ENCODE peak calls at places on chromosomes 11 and 22, in six cellular contexts. One of them, this sample, is unnamed.

GRCh38 chr11:129620705-129621104 is 194.9 kb upstream of the TMEM45B start:
- DNase-seq in H1: no peak
- DNase-seq in HCT116: no peak
- DNase-seq in GM12878: no peak
- DNase-seq in HepG2: no peak
- DNase-seq in K562: no peak
- DNase-seq in this sample: no peak

GRCh38 chr11:33652407-33652806 is 48.2 kb downstream of the C11orf91 start:
- DNase-seq in H1: no peak
- DNase-seq in HCT116: no peak
- DNase-seq in GM12878: no peak
- DNase-seq in HepG2: no peak
- DNase-seq in K562: no peak
- DNase-seq in this sample: no peak

GRCh38 chr11:61489833-61490585 is 18.5 kb upstream of the LRRC10B start:
- DNase-seq in H1: peak
- DNase-seq in HCT116: no peak
- DNase-seq in GM12878: no peak
- DNase-seq in HepG2: peak
- DNase-seq in K562: peak
- DNase-seq in this sample: no peak

GRCh38 chr11:76891285-76891684 is 30.6 kb downstream of the ACER3 start:
- DNase-seq in H1: no peak
- DNase-seq in HCT116: no peak
- DNase-seq in GM12878: no peak
- DNase-seq in HepG2: no peak
- DNase-seq in K562: no peak
- DNase-seq in this sample: peak

GRCh38 chr11:7657306-7658025 is 15.8 kb downstream of the CYB5R2 start:
- DNase-seq in H1: peak
- DNase-seq in HCT116: peak
- DNase-seq in GM12878: no peak
- DNase-seq in HepG2: peak
- DNase-seq in K562: peak
- DNase-seq in this sample: peak

GRCh38 chr11:2294340-2295290 is 7.1 kb downstream of the C11orf21 start:
- DNase-seq in H1: peak
- DNase-seq in HCT116: no peak
- DNase-seq in GM12878: no peak
- DNase-seq in HepG2: no peak
- DNase-seq in K562: no peak
- DNase-seq in this sample: no peak

GRCh38 chr11:114152785-114153184 is 93.3 kb downstream of the ZBTB16 start:
- DNase-seq in H1: no peak
- DNase-seq in HCT116: no peak
- DNase-seq in GM12878: no peak
- DNase-seq in HepG2: no peak
- DNase-seq in K562: no peak
- DNase-seq in this sample: no peak

GRCh38 chr22:19514831-19515565 is 9.2 kb downstream of the CLDN5 start:
- DNase-seq in H1: no peak
- DNase-seq in HCT116: no peak
- DNase-seq in GM12878: no peak
- DNase-seq in HepG2: no peak
- DNase-seq in K562: no peak
- DNase-seq in this sample: no peak

GRCh38 chr11:67373916-67374570 is 645 bp upstream of the CLCF1 start:
- DNase-seq in H1: peak
- DNase-seq in HCT116: peak
- DNase-seq in GM12878: no peak
- DNase-seq in HepG2: peak
- DNase-seq in K562: peak
- DNase-seq in this sample: peak
- TF ChIP-seq POLR2A in H1: no peak
- TF ChIP-seq POLR2A in HCT116: peak
- TF ChIP-seq POLR2A in GM12878: no peak
- TF ChIP-seq POLR2A in HepG2: no peak
- TF ChIP-seq POLR2A in K562: peak
- TF ChIP-seq POLR2A in this sample: peak

GRCh38 chr11:84722583-84723108 is 904.5 kb downstream of the DLG2 start:
- DNase-seq in H1: no peak
- DNase-seq in HCT116: no peak
- DNase-seq in GM12878: no peak
- DNase-seq in HepG2: no peak
- DNase-seq in K562: no peak
- DNase-seq in this sample: no peak
- TF ChIP-seq CTCF in H1: peak
- TF ChIP-seq CTCF in HCT116: no peak
- TF ChIP-seq CTCF in GM12878: peak
- TF ChIP-seq CTCF in HepG2: no peak
- TF ChIP-seq CTCF in K562: no peak
- TF ChIP-seq CTCF in this sample: no peak

GRCh38 chr22:18110944-18111758 is 542 bp downstream of the TUBA8 start:
- DNase-seq in H1: peak
- DNase-seq in HCT116: no peak
- DNase-seq in GM12878: no peak
- DNase-seq in HepG2: no peak
- DNase-seq in K562: no peak
- DNase-seq in this sample: peak
- TF ChIP-seq EZH2 in H1: no peak
- TF ChIP-seq EZH2 in HCT116: no peak
- TF ChIP-seq EZH2 in GM12878: no peak
- TF ChIP-seq EZH2 in HepG2: peak
- TF ChIP-seq EZH2 in K562: no peak
- TF ChIP-seq EZH2 in this sample: no peak

GRCh38 chr11:62830904-62831519 is 839 bp downstream of the STX5 start:
- DNase-seq in H1: no peak
- DNase-seq in HCT116: peak
- DNase-seq in GM12878: no peak
- DNase-seq in HepG2: peak
- DNase-seq in K562: no peak
- DNase-seq in this sample: no peak

GRCh38 chr11:62832346-62833234 is at the start of gene TEX54:
- DNase-seq in H1: no peak
- DNase-seq in HCT116: no peak
- DNase-seq in GM12878: no peak
- DNase-seq in HepG2: no peak
- DNase-seq in K562: peak
- DNase-seq in this sample: no peak

GRCh38 chr11:62835336-62835735 is 2.7 kb upstream of the TEX54 start:
- DNase-seq in H1: no peak
- DNase-seq in HCT116: no peak
- DNase-seq in GM12878: no peak
- DNase-seq in HepG2: no peak
- DNase-seq in K562: no peak
- DNase-seq in this sample: no peak

GRCh38 chr11:62831520-62832345 is at the start of gene STX5:
- DNase-seq in H1: peak
- DNase-seq in HCT116: peak
- DNase-seq in GM12878: peak
- DNase-seq in HepG2: peak
- DNase-seq in K562: peak
- DNase-seq in this sample: peak
- TF ChIP-seq POLR2A in H1: peak
- TF ChIP-seq POLR2A in HCT116: peak
- TF ChIP-seq POLR2A in GM12878: peak
- TF ChIP-seq POLR2A in HepG2: peak
- TF ChIP-seq POLR2A in K562: peak
- TF ChIP-seq POLR2A in this sample: peak

DNA sequence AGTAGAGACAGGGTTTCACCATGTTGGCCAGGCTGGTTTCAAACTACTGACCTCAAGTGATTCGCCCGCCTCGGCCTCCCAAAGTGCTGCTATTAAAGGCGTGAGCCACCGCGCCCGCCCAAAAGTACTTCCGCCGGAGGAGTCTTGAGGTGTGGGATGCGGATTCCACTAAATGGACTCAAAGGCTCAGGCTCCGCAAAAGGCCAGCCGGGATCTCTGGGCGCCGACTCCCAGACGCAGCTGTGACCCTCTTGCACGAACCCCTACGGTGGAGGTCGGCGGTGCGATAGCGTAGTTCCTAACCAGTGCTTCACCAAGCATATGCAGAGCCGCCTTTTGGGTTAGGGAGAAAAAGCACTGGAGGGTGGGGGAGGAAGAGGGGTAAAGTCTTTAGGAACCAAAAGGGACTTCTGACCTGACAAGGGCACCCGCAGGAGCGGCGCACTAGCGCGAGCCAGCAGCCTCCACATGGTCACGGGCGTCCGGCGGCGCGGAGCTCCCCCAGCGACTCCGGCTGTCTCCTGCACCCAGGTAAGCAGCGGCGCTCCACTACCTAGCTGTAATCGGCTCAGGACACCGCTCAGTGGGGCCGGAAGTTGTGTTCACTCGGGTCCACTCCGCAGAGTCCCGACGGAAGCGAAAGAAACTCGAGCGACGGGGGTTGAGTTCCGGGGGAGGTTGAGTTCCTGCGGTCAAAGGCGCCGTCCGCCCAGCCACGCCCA is at the start of gene MRPL16:
- DNase-seq in H1: peak
- DNase-seq in HCT116: peak
- DNase-seq in GM12878: peak
- DNase-seq in HepG2: peak
- DNase-seq in K562: peak
- DNase-seq in this sample: peak
- TF ChIP-seq CTCF in H1: peak
- TF ChIP-seq CTCF in HCT116: peak
- TF ChIP-seq CTCF in GM12878: peak
- TF ChIP-seq CTCF in HepG2: peak
- TF ChIP-seq CTCF in K562: peak
- TF ChIP-seq CTCF in this sample: no peak

GRCh38 chr11:44319552-44320288 is 9.8 kb upstream of the ALX4 start:
- DNase-seq in H1: peak
- DNase-seq in HCT116: no peak
- DNase-seq in GM12878: no peak
- DNase-seq in HepG2: no peak
- DNase-seq in K562: peak
- DNase-seq in this sample: no peak
- TF ChIP-seq EZH2 in H1: peak
- TF ChIP-seq EZH2 in HCT116: no peak
- TF ChIP-seq EZH2 in GM12878: no peak
- TF ChIP-seq EZH2 in HepG2: no peak
- TF ChIP-seq EZH2 in K562: no peak
- TF ChIP-seq EZH2 in this sample: peak

DNA sequence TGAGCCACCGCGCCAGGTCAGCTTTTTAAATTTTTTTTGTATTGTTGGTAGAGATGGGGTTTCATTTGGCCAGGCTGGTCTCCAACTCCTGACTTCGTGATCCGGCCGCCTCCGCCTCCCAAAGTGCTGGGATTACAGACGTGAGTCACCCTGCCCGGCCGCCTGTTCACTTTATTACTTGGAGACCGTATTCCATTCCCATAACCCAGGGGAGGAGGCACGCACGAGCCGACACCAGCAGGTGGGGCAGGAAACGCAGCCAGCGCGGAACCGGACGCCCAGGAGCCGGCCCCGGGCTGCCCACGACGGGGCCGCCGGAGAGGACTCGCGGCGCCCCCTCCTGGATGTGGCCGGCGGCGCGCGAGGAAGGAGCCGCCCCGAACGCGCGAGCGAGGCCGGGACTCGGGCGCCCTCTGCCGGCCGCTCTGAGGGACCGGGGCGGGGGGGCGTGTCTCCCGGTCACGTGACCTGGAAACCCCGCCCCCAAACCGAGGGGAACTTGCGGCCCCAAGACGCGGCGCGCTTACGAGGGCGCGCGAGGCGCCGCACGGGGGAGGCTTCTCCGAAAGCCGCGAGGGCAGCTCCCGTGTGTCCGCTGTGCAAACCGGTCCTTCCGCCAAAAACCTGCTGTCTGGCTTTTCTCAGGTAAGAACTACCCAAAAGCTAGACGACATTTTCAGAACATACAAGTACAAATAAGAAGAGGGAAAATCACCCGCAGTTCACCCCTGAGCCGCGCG is 11.6 kb upstream of the RNH1 start:
- DNase-seq in H1: peak
- DNase-seq in HCT116: peak
- DNase-seq in GM12878: no peak
- DNase-seq in HepG2: peak
- DNase-seq in K562: peak
- DNase-seq in this sample: peak
- TF ChIP-seq POLR2A in H1: no peak
- TF ChIP-seq POLR2A in HCT116: no peak
- TF ChIP-seq POLR2A in GM12878: peak
- TF ChIP-seq POLR2A in HepG2: no peak
- TF ChIP-seq POLR2A in K562: peak
- TF ChIP-seq POLR2A in this sample: no peak

GRCh38 chr11:37657645-37658044 is 1059.6 kb upstream of the RAG2 start:
- DNase-seq in H1: no peak
- DNase-seq in HCT116: no peak
- DNase-seq in GM12878: no peak
- DNase-seq in HepG2: no peak
- DNase-seq in K562: no peak
- DNase-seq in this sample: peak
- TF ChIP-seq CTCF in H1: peak
- TF ChIP-seq CTCF in HCT116: no peak
- TF ChIP-seq CTCF in GM12878: no peak
- TF ChIP-seq CTCF in HepG2: no peak
- TF ChIP-seq CTCF in K562: no peak
- TF ChIP-seq CTCF in this sample: peak